ENCODE peak calls at places on chromosomes 13 and 19, in five cellular contexts. M is left ventricle myocardium inferior, N is suprapubic skin, G is lower lobe of right lung, I is body of pancreas. Z is an unnamed sample.

GRCh38 chr13:51325837-51326236 is 13.7 kb upstream of the SERPINE3 start:
- DNase-seq in N (no peak), M (no peak), I (no peak), G (no peak), Z (no peak)

GRCh38 chr13:87147076-87147475 is 524.1 kb upstream of the SLITRK5 start:
- DNase-seq in N (no peak), G (no peak), M (no peak), I (no peak), Z (no peak)

GRCh38 chr13:102707465-102707864 is 12.6 kb upstream of the METTL21C start:
- DNase-seq in G (no peak), N (no peak), I (no peak), M (no peak), Z (no peak)

GRCh38 chr19:33621811-33622504 is at the start of gene CHST8:
- DNase-seq in G (no peak), I (peak; percentile 20), M (peak; percentile 40), N (no peak), Z (no peak)

GRCh38 chr19:3682741-3683404 is 17.4 kb downstream of the PIP5K1C start:
- DNase-seq in I (no peak), N (no peak), G (peak; percentile 41), M (no peak), Z (peak; percentile 32)

GRCh38 chr19:12841094-12841493 is 2.8 kb downstream of the MAST1 start:
- DNase-seq in G (peak; percentile 50), M (no peak), I (peak; percentile 55), N (no peak), Z (no peak)

GRCh38 chr13:32883501-32883900 is 132.7 kb upstream of the KL start:
- DNase-seq in M (no peak), G (no peak), I (peak; percentile 28), N (no peak), Z (no peak)

GRCh38 chr19:36460046-36460445 is 29.3 kb downstream of the ZNF566 start:
- DNase-seq in I (no peak), M (no peak), N (no peak), G (no peak), Z (no peak)

GRCh38 chr13:109787135-109787954 is 962 bp upstream of the IRS2 start:
- DNase-seq in G (peak; percentile 66), N (peak; percentile 77), I (peak; percentile 49), M (peak; percentile 40), Z (no peak)

GRCh38 chr19:58575183-58576041 is 2.3 kb upstream of the MZF1 start:
- DNase-seq in M (peak; percentile 92), I (peak; percentile 89), G (peak; percentile 93), N (peak; percentile 91), Z (peak; percentile 90)

GRCh38 chr19:32977269-32977668 is 5.2 kb downstream of the FAAP24 start:
- DNase-seq in G (no peak), N (no peak), I (no peak), M (no peak), Z (no peak)

GRCh38 chr13:43159007-43159406 is 135.6 kb downstream of the DNAJC15 start:
- DNase-seq in G (no peak), M (no peak), N (no peak), I (no peak), Z (no peak)

GRCh38 chr19:1079566-1080111 is 12.7 kb downstream of the ARHGAP45 start:
- DNase-seq in N (no peak), M (no peak), G (no peak), I (no peak), Z (peak; percentile 63)

GRCh38 chr13:31769581-31769980 is 30.3 kb downstream of the RXFP2 start:
- DNase-seq in M (no peak), I (no peak), G (no peak), N (no peak), Z (no peak)

GRCh38 chr19:37654525-37654832 is 786 bp downstream of the ZFP30 start:
- DNase-seq in M (no peak), I (no peak), N (no peak), G (no peak), Z (no peak)

GRCh38 chr19:11382898-11383705 is 1.0 kb downstream of the EPOR start:
- DNase-seq in G (peak; percentile 82), I (peak; percentile 58), N (no peak), M (peak; percentile 60), Z (peak; percentile 67)

GRCh38 chr19:33052352-33052972 is 12.2 kb downstream of the RHPN2 start:
- DNase-seq in G (no peak), M (no peak), N (no peak), I (peak; percentile 54), Z (no peak)

GRCh38 chr13:111228262-111229144 is 91.9 kb upstream of the TEX29 start:
- DNase-seq in N (no peak), I (peak; percentile 35), M (no peak), G (no peak), Z (no peak)

GRCh38 chr13:97549201-97549600 is 115.2 kb downstream of the RAP2A start:
- DNase-seq in N (no peak), I (no peak), M (no peak), G (no peak), Z (no peak)

GRCh38 chr19:9054207-9054606 is 32.7 kb upstream of the OR1M1 start:
- DNase-seq in G (no peak), M (no peak), I (no peak), N (no peak), Z (no peak)
- H3K27ac ChIP-seq in G (no peak overlapping the region), M (no peak overlapping the region), I (peak overlapping the region; percentile 67), N (no peak overlapping the region), Z (peak overlapping the region; percentile 42)

GRCh38 chr19:52993342-52994178 is 20.2 kb upstream of the ERVV-1 start:
- DNase-seq in N (peak; percentile 91), G (peak; percentile 81), M (peak; percentile 75), I (peak; percentile 75), Z (peak; percentile 80)
- TF ChIP-seq CTCF in N (peak; percentile 78), G (peak; percentile 63), M (peak; percentile 85), I (peak; percentile 45), Z (peak; percentile 46)

GRCh38 chr13:19184176-19184575 is 2.6 kb upstream of the TUBA3C start:
- DNase-seq in G (no peak), M (no peak), N (peak; percentile 28), I (no peak), Z (no peak)

GRCh38 chr13:19185865-19186645 is 4.4 kb upstream of the TUBA3C start:
- DNase-seq in I (no peak), M (no peak), N (peak; percentile 69), G (no peak), Z (no peak)

GRCh38 chr13:19183676-19184075 is 2.1 kb upstream of the TUBA3C start:
- DNase-seq in I (no peak), N (peak; percentile 56), G (no peak), M (no peak), Z (no peak)

GRCh38 chr13:19182536-19182935 is 912 bp upstream of the TUBA3C start:
- DNase-seq in M (no peak), G (no peak), N (peak; percentile 52), I (no peak), Z (no peak)

DNA sequence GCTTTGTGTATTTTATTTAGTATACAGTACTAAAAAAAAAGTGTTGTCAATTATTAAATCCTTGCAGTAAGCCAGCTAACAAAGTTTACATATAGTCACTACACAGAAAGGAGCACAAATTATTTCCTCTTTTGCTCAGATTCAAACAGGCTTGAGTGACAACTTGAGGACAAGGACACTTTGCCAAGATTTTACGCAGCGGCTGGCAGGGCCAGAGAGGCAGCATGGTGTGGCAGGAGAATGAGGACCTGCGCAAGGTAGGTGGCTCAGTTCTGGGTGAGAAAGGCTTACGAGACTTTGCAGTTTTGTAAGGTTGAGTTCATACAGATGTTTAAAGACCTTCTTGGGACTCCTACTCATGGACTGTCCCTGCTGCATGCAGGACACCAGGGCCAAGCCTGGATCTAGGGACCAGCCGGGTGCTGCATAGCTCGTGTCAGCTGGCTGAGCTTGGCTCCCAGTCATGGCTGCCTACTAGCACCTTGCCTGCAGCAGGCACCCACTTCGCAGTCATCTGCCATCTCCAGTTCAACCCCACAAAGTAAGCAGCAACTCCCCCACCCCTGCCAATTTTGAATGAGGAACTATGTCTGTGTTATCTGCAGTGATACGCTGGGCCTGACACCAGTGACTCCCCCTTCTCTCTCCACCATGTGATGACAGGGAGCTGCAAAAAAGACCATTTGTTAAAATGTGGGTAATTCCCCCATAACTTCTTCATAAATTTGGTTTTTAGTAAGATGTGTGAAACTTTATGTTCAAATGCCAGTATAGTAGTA is 3.7 kb upstream of the TUBA3C start:
- DNase-seq in G (no peak), M (no peak), I (no peak), N (peak; percentile 59), Z (no peak)
- H3K4me3 ChIP-seq in G (no peak overlapping the region), M (no peak overlapping the region), I (no peak overlapping the region), N (no peak overlapping the region), Z (no peak overlapping the region)

GRCh38 chr19:40721140-40721486 is 4.2 kb downstream of the ITPKC start:
- DNase-seq in M (no peak), G (no peak), I (no peak), N (no peak), Z (no peak)
- H3K27ac ChIP-seq in M (peak overlapping the region; percentile 97), G (peak overlapping the region; percentile 99), I (peak overlapping the region; percentile 99), N (peak overlapping the region; percentile 97), Z (peak overlapping the region; percentile 98)